ENCODE peak calls at places on chromosome 5, in nine cellular contexts. G, V, H, N, S, Z, W, C and A are unnamed samples. For H3K4me1, the result is how much of the 10 kb centered on the place peaks cover.

GRCh38 chr5:140351609-140352334 is 5.4 kb upstream of the HBEGF start:
- DNase-seq in N (no peak), G (peak), C (peak), Z (peak), H (no peak), W (no peak), V (peak), S (peak), A (peak)

GRCh38 chr5:57117601-57118000 is 56.3 kb upstream of the GPBP1 start:
- DNase-seq in H (no peak), Z (no peak), S (no peak), C (no peak), N (peak), W (no peak), V (no peak), G (no peak), A (no peak)

GRCh38 chr5:108878756-108879155 is 131.1 kb downstream of the FER start:
- DNase-seq in W (no peak), V (no peak), G (no peak), C (no peak), S (no peak), N (no peak), H (no peak), Z (no peak), A (no peak)

GRCh38 chr5:80231243-80231642 is 24.6 kb downstream of the SERINC5 start:
- DNase-seq in N (no peak), Z (no peak), C (peak), H (no peak), G (no peak), S (no peak), V (no peak), W (no peak), A (no peak)

GRCh38 chr5:643811-644271 is 31.7 kb downstream of the CEP72 start:
- DNase-seq in N (no peak), Z (no peak), V (no peak), C (no peak), W (no peak), H (no peak), G (no peak), S (no peak), A (no peak)

GRCh38 chr5:5676218-5676617 is 253.7 kb downstream of the ICE1 start:
- DNase-seq in V (no peak), Z (no peak), G (no peak), C (no peak), N (no peak), H (no peak), S (no peak), W (no peak), A (no peak)

GRCh38 chr5:21834863-21835262 is 1018.3 kb downstream of the CDH12 start:
- DNase-seq in G (no peak), C (no peak), V (no peak), N (no peak), S (no peak), Z (no peak), W (no peak), H (no peak), A (no peak)

GRCh38 chr5:177374211-177374610 is 10.0 kb upstream of the SLC34A1 start:
- DNase-seq in H (no peak), C (no peak), V (no peak), G (no peak), Z (no peak), S (no peak), N (no peak), W (no peak), A (no peak)

GRCh38 chr5:170338933-170339779 is 41.6 kb upstream of the LCP2 start:
- DNase-seq in H (no peak), W (no peak), G (no peak), C (no peak), V (no peak), S (no peak), Z (peak), N (peak), A (peak)

GRCh38 chr5:31343946-31344345 is 150.5 kb downstream of the CDH6 start:
- DNase-seq in G (no peak), S (no peak), N (no peak), W (no peak), C (no peak), H (no peak), V (no peak), Z (no peak), A (no peak)

GRCh38 chr5:33317271-33317670 is 123.5 kb upstream of the TARS1 start:
- DNase-seq in W (no peak), C (peak), N (no peak), G (no peak), S (no peak), H (no peak), V (no peak), Z (no peak), A (no peak)
- H3K4me1 ChIP-seq in W (under half), C (half or more), N (under half), G (under half), S (under half), H (under half), V (under half), Z (under half), A (under half)

GRCh38 chr5:123806644-123807043 is 294.7 kb downstream of the CSNK1G3 start:
- DNase-seq in C (no peak), Z (no peak), G (no peak), N (no peak), H (no peak), S (no peak), V (no peak), W (no peak), A (no peak)
- H3K4me1 ChIP-seq in C (under half), Z (under half), G (under half), N (under half), H (under half), S (under half), V (under half), W (under half), A (half or more)

DNA sequence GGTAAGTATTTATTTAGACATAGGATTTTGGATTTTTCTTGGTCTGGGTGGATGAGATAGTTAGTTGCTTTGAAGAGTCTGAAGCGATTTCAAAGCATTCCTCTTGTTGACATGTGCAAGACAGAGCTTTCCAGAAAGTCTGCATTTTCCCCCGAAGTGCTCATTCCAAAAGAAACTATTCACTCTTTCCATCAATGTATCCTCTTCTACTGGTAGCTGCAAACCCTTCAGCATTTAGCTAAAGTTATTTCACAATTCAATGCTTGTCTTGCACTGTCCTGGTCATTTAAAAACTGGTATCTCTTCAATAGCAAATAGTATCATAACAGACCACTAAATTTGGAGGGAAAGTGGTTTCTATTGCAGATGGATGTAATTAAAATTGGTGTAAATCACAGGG is 13.0 kb downstream of the NREP start:
- DNase-seq in S (no peak), G (no peak), C (peak), V (no peak), W (no peak), H (no peak), Z (no peak), N (no peak), A (no peak)
- H3K4me1 ChIP-seq in S (under half), G (under half), C (half or more), V (half or more), W (half or more), H (under half), Z (under half), N (under half), A (half or more)

GRCh38 chr5:135441256-135441915 is 5.8 kb downstream of the DCANP1 start:
- DNase-seq in W (peak), Z (no peak), C (no peak), N (no peak), S (no peak), H (peak), V (peak), G (no peak), A (no peak)

GRCh38 chr5:135439426-135440205 is 7.5 kb downstream of the DCANP1 start:
- DNase-seq in G (no peak), N (no peak), S (no peak), V (peak), C (no peak), H (peak), W (no peak), Z (no peak), A (no peak)

GRCh38 chr5:135436856-135437795 is 10.0 kb downstream of the DCANP1 start:
- DNase-seq in V (no peak), H (peak), N (no peak), S (peak), Z (no peak), C (no peak), W (no peak), G (no peak), A (no peak)

GRCh38 chr5:135437796-135438560 is 9.2 kb downstream of the DCANP1 start:
- DNase-seq in H (no peak), V (peak), Z (no peak), S (peak), N (no peak), W (no peak), C (peak), G (no peak), A (no peak)

GRCh38 chr5:135438712-135439111 is 8.4 kb downstream of the DCANP1 start:
- DNase-seq in N (no peak), Z (no peak), H (peak), V (no peak), W (no peak), C (no peak), G (no peak), S (no peak), A (no peak)
- H3K4me1 ChIP-seq in N (under half), Z (under half), H (under half), V (under half), W (under half), C (under half), G (under half), S (under half), A (under half)

DNA sequence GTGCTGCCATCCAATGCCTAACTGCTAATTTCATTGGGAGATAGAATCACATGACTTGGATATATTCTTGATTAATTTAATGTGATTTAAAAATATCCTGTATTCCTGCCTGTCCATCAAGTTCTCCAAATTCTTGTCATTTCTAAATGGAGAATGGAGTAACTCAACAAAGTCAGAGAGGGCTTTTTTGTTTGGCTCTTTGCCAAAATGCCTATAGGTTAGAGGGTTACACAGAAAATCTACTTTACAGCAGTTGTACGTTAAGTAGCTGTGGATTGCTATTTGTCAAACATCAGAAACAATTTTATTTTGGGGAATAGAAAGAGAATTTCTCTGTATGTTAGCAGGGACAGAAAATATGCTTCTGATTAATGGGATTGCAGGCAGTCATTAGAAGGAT is 5.9 kb downstream of the PIK3R1 start:
- DNase-seq in V (no peak), S (no peak), N (no peak), H (no peak), Z (no peak), G (no peak), C (no peak), W (no peak), A (no peak)
- H3K4me1 ChIP-seq in V (half or more), S (under half), N (half or more), H (under half), Z (under half), G (under half), C (under half), W (half or more), A (under half)